ENCODE peak calls at places on chromosomes 7 and 10, in nine cellular contexts. K is GM04504; L is stimulated activated CD4-positive, alpha-beta T cell treated with anti-CD3 and anti-CD28 coated beads, Interleukin-2, amount 100 ng/mL, for 48 hours; S is kidney; U is stimulated activated CD8-positive, alpha-beta memory T cell treated with anti-CD3 and anti-CD28 coated beads, Interleukin-4, amount 100 ng/mL, for 48 hours; Q is dermis microvascular lymphatic vessel endothelial cell; O is HL-60; E is GM20000; X is mucosa of descending colon. B is an unnamed sample.

GRCh38 chr7:127885843-127886242 is 145.4 kb downstream of the LRRC4 start:
- DNase-seq in K (peak; percentile 52), U (no peak), X (no peak), S (no peak), L (no peak), Q (no peak), O (no peak), E (no peak), B (no peak)

GRCh38 chr10:121157998-121158397 is 306.8 kb downstream of the WDR11 start:
- DNase-seq in X (no peak), E (no peak), L (no peak), U (no peak), O (peak; percentile 94), K (no peak), S (no peak), Q (no peak), B (peak; percentile 46)

GRCh38 chr7:95730493-95731280 is 41.7 kb upstream of the DYNC1I1 start:
- DNase-seq in E (no peak), Q (no peak), X (no peak), S (no peak), K (no peak), O (no peak), L (no peak), U (no peak), B (no peak)

GRCh38 chr7:2282185-2282751 is 32.0 kb downstream of the SNX8 start:
- DNase-seq in L (no peak), X (no peak), E (no peak), O (no peak), S (peak; percentile 47), Q (no peak), U (no peak), K (no peak), B (no peak)

GRCh38 chr10:1049425-1049958 is 573 bp upstream of the IDI1 start:
- DNase-seq in K (no peak), E (no peak), Q (no peak), X (no peak), S (no peak), U (no peak), L (no peak), O (no peak), B (peak; percentile 31)

GRCh38 chr7:45686441-45687184 is 112.4 kb downstream of the ADCY1 start:
- DNase-seq in Q (no peak), K (no peak), L (no peak), X (no peak), U (no peak), E (no peak), O (no peak), S (no peak), B (no peak)

GRCh38 chr10:58318346-58318745 is 16.5 kb upstream of the UBE2D1 start:
- DNase-seq in E (no peak), U (no peak), X (no peak), K (no peak), O (no peak), L (no peak), S (no peak), Q (no peak), B (no peak)

GRCh38 chr7:80807166-80807900 is 111.5 kb downstream of the SEMA3C start:
- DNase-seq in S (no peak), U (no peak), Q (no peak), O (no peak), E (no peak), K (no peak), X (no peak), L (no peak), B (no peak)

GRCh38 chr7:14691597-14692203 is 210.9 kb downstream of the DGKB start:
- DNase-seq in O (peak; percentile 18), L (peak; percentile 31), Q (peak; percentile 9), U (peak; percentile 76), K (peak; percentile 6), X (peak; percentile 10), S (peak; percentile 31), E (no peak), B (peak; percentile 60)

GRCh38 chr7:69682518-69682917 is 84.2 kb downstream of the AUTS2 start:
- DNase-seq in L (no peak), Q (no peak), X (no peak), E (no peak), S (no peak), K (no peak), U (no peak), O (no peak), B (no peak)

GRCh38 chr7:131513245-131514061 is 43.0 kb downstream of the PODXL start:
- DNase-seq in X (peak; percentile 81), U (peak; percentile 91), K (peak; percentile 57), L (peak; percentile 77), S (peak; percentile 93), O (peak; percentile 75), Q (peak; percentile 81), E (peak; percentile 80), B (peak; percentile 88)

GRCh38 chr7:30168800-30169584 is 34.2 kb downstream of the MTURN start:
- DNase-seq in L (no peak), X (no peak), K (peak; percentile 91), S (no peak), U (no peak), O (no peak), E (no peak), Q (no peak), B (no peak)

GRCh38 chr10:120575411-120575810 is 118.4 kb downstream of the PLPP4 start:
- DNase-seq in X (no peak), E (no peak), Q (no peak), O (no peak), L (no peak), K (no peak), S (no peak), U (no peak), B (no peak)

GRCh38 chr10:17196573-17196972 is 4.9 kb downstream of the TRDMT1 start:
- DNase-seq in X (no peak), K (no peak), Q (no peak), E (no peak), O (no peak), S (no peak), L (no peak), U (no peak), B (no peak)

GRCh38 chr7:80478683-80479082 is 33.2 kb downstream of the GNAT3 start:
- DNase-seq in L (no peak), X (no peak), Q (no peak), O (no peak), K (no peak), U (no peak), S (no peak), E (no peak), B (no peak)

GRCh38 chr7:100147278-100147677 is 1.4 kb upstream of the LAMTOR4 start:
- DNase-seq in X (no peak), K (no peak), L (no peak), O (no peak), U (no peak), E (no peak), S (no peak), Q (no peak), B (no peak)

GRCh38 chr7:33849004-33849403 is 56.3 kb upstream of the BMPER start:
- DNase-seq in S (no peak), Q (no peak), X (no peak), E (no peak), U (no peak), K (no peak), O (no peak), L (no peak), B (no peak)

GRCh38 chr7:87110778-87111177 is 41.5 kb upstream of the DMTF1 start:
- DNase-seq in U (no peak), L (no peak), S (no peak), O (no peak), X (no peak), Q (no peak), K (no peak), E (no peak), B (no peak)

B was measured in RPMI8226.